ENCODE peak calls at places on chromosomes 6 and 20, in four cellular contexts. One of them, this sample, is unnamed.

GRCh38 chr6:138692058-138692977 is 81.3 kb upstream of the CCDC28A start:
- DNase-seq in kidney tubule cell: peak
- DNase-seq in stimulated activated CD4-positive, alpha-beta T cell treated with anti-CD3 and anti-CD28 coated beads, Interleukin-4, amount 100 ng/mL, for 24 hours: peak
- DNase-seq in renal cortical epithelial cell: no peak
- DNase-seq in this sample: no peak

GRCh38 chr20:63567382-63568169 is 6.5 kb downstream of the HELZ2 start:
- DNase-seq in stimulated activated CD4-positive, alpha-beta T cell treated with anti-CD3 and anti-CD28 coated beads, Interleukin-4, amount 100 ng/mL, for 24 hours: peak
- DNase-seq in kidney tubule cell: no peak
- DNase-seq in renal cortical epithelial cell: no peak
- DNase-seq in this sample: no peak

GRCh38 chr20:53162251-53162835 is 190.2 kb downstream of the TSHZ2 start:
- DNase-seq in kidney tubule cell: peak
- DNase-seq in renal cortical epithelial cell: peak
- DNase-seq in stimulated activated CD4-positive, alpha-beta T cell treated with anti-CD3 and anti-CD28 coated beads, Interleukin-4, amount 100 ng/mL, for 24 hours: no peak
- DNase-seq in this sample: no peak

GRCh38 chr6:166627875-166628849 is 1.1 kb upstream of the RPS6KA2 start:
- DNase-seq in kidney tubule cell: peak
- DNase-seq in renal cortical epithelial cell: peak
- DNase-seq in stimulated activated CD4-positive, alpha-beta T cell treated with anti-CD3 and anti-CD28 coated beads, Interleukin-4, amount 100 ng/mL, for 24 hours: peak
- DNase-seq in this sample: peak

GRCh38 chr6:170236131-170236851 is 54.6 kb downstream of the DLL1 start:
- DNase-seq in renal cortical epithelial cell: no peak
- DNase-seq in kidney tubule cell: no peak
- DNase-seq in stimulated activated CD4-positive, alpha-beta T cell treated with anti-CD3 and anti-CD28 coated beads, Interleukin-4, amount 100 ng/mL, for 24 hours: no peak
- DNase-seq in this sample: no peak

GRCh38 chr20:62990306-62990825 is 16.4 kb downstream of the BHLHE23 start:
- DNase-seq in renal cortical epithelial cell: no peak
- DNase-seq in kidney tubule cell: no peak
- DNase-seq in stimulated activated CD4-positive, alpha-beta T cell treated with anti-CD3 and anti-CD28 coated beads, Interleukin-4, amount 100 ng/mL, for 24 hours: no peak
- DNase-seq in this sample: no peak

GRCh38 chr20:63681609-63682142 is 14.8 kb upstream of the TNFRSF6B start:
- DNase-seq in renal cortical epithelial cell: no peak
- DNase-seq in stimulated activated CD4-positive, alpha-beta T cell treated with anti-CD3 and anti-CD28 coated beads, Interleukin-4, amount 100 ng/mL, for 24 hours: no peak
- DNase-seq in kidney tubule cell: no peak
- DNase-seq in this sample: no peak

GRCh38 chr20:49532285-49532946 is 35.5 kb downstream of the PTGIS start:
- DNase-seq in renal cortical epithelial cell: no peak
- DNase-seq in stimulated activated CD4-positive, alpha-beta T cell treated with anti-CD3 and anti-CD28 coated beads, Interleukin-4, amount 100 ng/mL, for 24 hours: no peak
- DNase-seq in kidney tubule cell: no peak
- DNase-seq in this sample: no peak

GRCh38 chr6:47653706-47654105 is 44.7 kb upstream of the ADGRF4 start:
- DNase-seq in kidney tubule cell: no peak
- DNase-seq in stimulated activated CD4-positive, alpha-beta T cell treated with anti-CD3 and anti-CD28 coated beads, Interleukin-4, amount 100 ng/mL, for 24 hours: no peak
- DNase-seq in renal cortical epithelial cell: no peak
- DNase-seq in this sample: no peak

GRCh38 chr6:27505209-27506027 is 32.5 kb upstream of the ZNF184 start:
- DNase-seq in renal cortical epithelial cell: peak
- DNase-seq in stimulated activated CD4-positive, alpha-beta T cell treated with anti-CD3 and anti-CD28 coated beads, Interleukin-4, amount 100 ng/mL, for 24 hours: peak
- DNase-seq in kidney tubule cell: peak
- DNase-seq in this sample: no peak

GRCh38 chr6:7500737-7501282 is 40.7 kb upstream of the DSP start:
- DNase-seq in stimulated activated CD4-positive, alpha-beta T cell treated with anti-CD3 and anti-CD28 coated beads, Interleukin-4, amount 100 ng/mL, for 24 hours: no peak
- DNase-seq in renal cortical epithelial cell: no peak
- DNase-seq in kidney tubule cell: no peak
- DNase-seq in this sample: no peak

GRCh38 chr20:32168184-32168910 is 39.2 kb downstream of the PLAGL2 start:
- DNase-seq in stimulated activated CD4-positive, alpha-beta T cell treated with anti-CD3 and anti-CD28 coated beads, Interleukin-4, amount 100 ng/mL, for 24 hours: no peak
- DNase-seq in renal cortical epithelial cell: peak
- DNase-seq in kidney tubule cell: no peak
- DNase-seq in this sample: no peak

This sample was measured in pulmonary artery endothelial cell.